ENCODE peak calls at places on chromosomes 12 and 14, in seven cellular contexts. T is MM.1S, A is fibroblast of lung, P is neural progenitor cell, H is HCT116, O is PC-3, F is IMR-90. K is an unnamed sample.

GRCh38 chr12:46933947-46934346 is 108.2 kb upstream of the SLC38A4 start:
- DNase-seq in T (peak; percentile 40), A (peak; percentile 54), P (peak; percentile 39), H (no peak), O (peak; percentile 77), F (peak; percentile 77), K (no peak)

GRCh38 chr12:100058482-100059029 is 73.8 kb upstream of the ANKS1B start:
- DNase-seq in T (no peak), A (peak; percentile 97), P (no peak), H (no peak), O (peak; percentile 68), F (peak; percentile 96), K (peak; percentile 17)

GRCh38 chr12:89529738-89530137 is 3.9 kb upstream of the POC1B start:
- DNase-seq in T (peak; percentile 57), A (peak; percentile 31), P (peak; percentile 27), H (no peak), O (peak; percentile 74), F (peak; percentile 67), K (no peak)

GRCh38 chr14:90049390-90049789 is 12.4 kb upstream of the KCNK13 start:
- DNase-seq in T (no peak), A (no peak), P (no peak), H (no peak), O (no peak), F (no peak), K (no peak)

GRCh38 chr12:92134638-92135274 is 10.9 kb downstream of the BTG1 start:
- DNase-seq in T (peak; percentile 5), A (peak; percentile 82), P (no peak), H (no peak), O (peak; percentile 82), F (peak; percentile 84), K (no peak)

GRCh38 chr12:130649646-130650045 is 66.5 kb downstream of the RIMBP2 start:
- DNase-seq in T (no peak), A (no peak), P (no peak), H (no peak), O (no peak), F (no peak), K (no peak)

GRCh38 chr12:113781415-113782198 is 184.5 kb downstream of the RBM19 start:
- DNase-seq in T (no peak), A (peak; percentile 48), P (no peak), H (no peak), O (peak; percentile 80), F (peak; percentile 59), K (no peak)

GRCh38 chr12:79415296-79415695 is 275.5 kb downstream of the PAWR start:
- DNase-seq in T (no peak), A (peak; percentile 71), P (no peak), H (no peak), O (no peak), F (no peak), K (no peak)

GRCh38 chr14:103923863-103924262 is 4.4 kb upstream of the TDRD9 start:
- DNase-seq in T (no peak), A (no peak), P (no peak), H (no peak), O (no peak), F (no peak), K (no peak)

GRCh38 chr12:132411457-132411856 is 78.5 kb upstream of the FBRSL1 start:
- DNase-seq in T (no peak), A (no peak), P (no peak), H (no peak), O (no peak), F (no peak), K (no peak)

GRCh38 chr14:102603293-102603907 is 11.0 kb downstream of the RCOR1 start:
- DNase-seq in T (no peak), A (no peak), P (no peak), H (no peak), O (no peak), F (no peak), K (no peak)

GRCh38 chr14:34018564-34019244 is 67.8 kb upstream of the EGLN3 start:
- DNase-seq in T (no peak), A (no peak), P (no peak), H (no peak), O (no peak), F (no peak), K (no peak)

GRCh38 chr14:21917699-21918436 is 244.2 kb upstream of the OR4E1 start:
- DNase-seq in T (peak; percentile 62), A (peak; percentile 21), P (peak; percentile 68), H (peak; percentile 31), O (peak; percentile 95), F (peak; percentile 41), K (no peak)

GRCh38 chr12:6469092-6469491 is 1.4 kb downstream of the VAMP1 start:
- DNase-seq in T (no peak), A (no peak), P (no peak), H (no peak), O (no peak), F (no peak), K (no peak)

GRCh38 chr12:112304411-112304810 is 77.8 kb downstream of the HECTD4 start:
- DNase-seq in T (no peak), A (no peak), P (no peak), H (no peak), O (no peak), F (no peak), K (no peak)

GRCh38 chr12:6905414-6906040 is 905 bp downstream of the LRRC23 start:
- DNase-seq in T (no peak), A (no peak), P (no peak), H (no peak), O (no peak), F (no peak), K (no peak)

GRCh38 chr14:76034566-76034965 is 49.0 kb downstream of the IFT43 start:
- DNase-seq in T (no peak), A (no peak), P (no peak), H (no peak), O (no peak), F (no peak), K (no peak)

GRCh38 chr14:93982684-93983007 is 6.3 kb upstream of the ASB2 start:
- DNase-seq in T (no peak), A (no peak), P (no peak), H (no peak), O (no peak), F (no peak), K (no peak)

GRCh38 chr14:93986972-93987371 is 10.1 kb upstream of the CCDC197 start:
- DNase-seq in T (no peak), A (no peak), P (no peak), H (no peak), O (no peak), F (no peak), K (no peak)

GRCh38 chr14:93987376-93987775 is 9.7 kb upstream of the CCDC197 start:
- DNase-seq in T (no peak), A (no peak), P (no peak), H (no peak), O (no peak), F (no peak), K (no peak)

GRCh38 chr14:93984070-93984469 is 7.7 kb upstream of the ASB2 start:
- DNase-seq in T (no peak), A (peak; percentile 69), P (no peak), H (no peak), O (peak; percentile 7), F (peak; percentile 81), K (no peak)

DNA sequence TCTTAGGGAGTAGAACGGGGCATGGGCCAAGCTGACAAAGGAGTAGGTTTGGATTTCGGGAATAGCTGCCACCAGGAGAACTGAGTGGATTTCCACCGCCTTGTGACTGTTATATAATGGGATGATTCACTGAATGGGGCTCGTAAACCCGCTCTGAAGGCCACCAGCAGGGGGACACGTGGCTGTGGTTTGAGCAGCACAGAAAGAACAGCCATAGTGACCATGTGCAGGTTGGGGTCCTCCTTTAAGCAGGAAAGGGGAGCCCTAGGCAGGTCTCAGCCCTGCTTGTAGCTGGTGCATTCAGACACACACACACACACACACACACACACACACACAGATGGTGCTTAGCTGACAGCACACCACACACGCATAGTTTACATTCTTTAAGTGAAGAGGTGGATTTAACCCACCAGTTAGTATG is 8.6 kb upstream of the ASB2 start:
- DNase-seq in T (no peak), A (peak; percentile 97), P (peak; percentile 65), H (peak; percentile 60), O (peak; percentile 70), F (peak; percentile 91), K (no peak)
- TF ChIP-seq CTCF in T (no peak), A (peak; percentile 20), P (peak; percentile 64), H (peak; percentile 64), O (peak; percentile 62), F (peak; percentile 50), K (peak; percentile 43)

GRCh38 chr12:25959069-25959961 is 833 bp downstream of the RASSF8 start:
- DNase-seq in T (peak; percentile 57), A (peak; percentile 83), P (peak; percentile 65), H (no peak), O (peak; percentile 77), F (peak; percentile 85), K (no peak)

GRCh38 chr12:25958254-25959068 is at the start of gene RASSF8:
- DNase-seq in T (peak; percentile 71), A (peak; percentile 70), P (peak; percentile 95), H (no peak), O (peak; percentile 90), F (peak; percentile 72), K (no peak)

GRCh38 chr12:25960926-25961325 is 2.4 kb downstream of the RASSF8 start:
- DNase-seq in T (no peak), A (no peak), P (no peak), H (no peak), O (no peak), F (peak; percentile 19), K (no peak)

GRCh38 chr12:25957898-25958253 is 606 bp upstream of the RASSF8 start:
- DNase-seq in T (peak; percentile 15), A (peak; percentile 85), P (no peak), H (no peak), O (peak; percentile 88), F (peak; percentile 82), K (no peak)

GRCh38 chr12:25960176-25960575 is 1.7 kb downstream of the RASSF8 start:
- DNase-seq in T (peak; percentile 12), A (peak; percentile 45), P (peak; percentile 44), H (no peak), O (peak; percentile 76), F (peak; percentile 28), K (no peak)
- H3K4me2 ChIP-seq in T (peak overlapping the region; percentile 78), A (peak overlapping the region; percentile 90), P (peak overlapping the region; percentile 91), H (peak overlapping the region; percentile 89), O (peak overlapping the region; percentile 87), F (peak overlapping the region; percentile 81), K (peak overlapping the region; percentile 82)

DNA sequence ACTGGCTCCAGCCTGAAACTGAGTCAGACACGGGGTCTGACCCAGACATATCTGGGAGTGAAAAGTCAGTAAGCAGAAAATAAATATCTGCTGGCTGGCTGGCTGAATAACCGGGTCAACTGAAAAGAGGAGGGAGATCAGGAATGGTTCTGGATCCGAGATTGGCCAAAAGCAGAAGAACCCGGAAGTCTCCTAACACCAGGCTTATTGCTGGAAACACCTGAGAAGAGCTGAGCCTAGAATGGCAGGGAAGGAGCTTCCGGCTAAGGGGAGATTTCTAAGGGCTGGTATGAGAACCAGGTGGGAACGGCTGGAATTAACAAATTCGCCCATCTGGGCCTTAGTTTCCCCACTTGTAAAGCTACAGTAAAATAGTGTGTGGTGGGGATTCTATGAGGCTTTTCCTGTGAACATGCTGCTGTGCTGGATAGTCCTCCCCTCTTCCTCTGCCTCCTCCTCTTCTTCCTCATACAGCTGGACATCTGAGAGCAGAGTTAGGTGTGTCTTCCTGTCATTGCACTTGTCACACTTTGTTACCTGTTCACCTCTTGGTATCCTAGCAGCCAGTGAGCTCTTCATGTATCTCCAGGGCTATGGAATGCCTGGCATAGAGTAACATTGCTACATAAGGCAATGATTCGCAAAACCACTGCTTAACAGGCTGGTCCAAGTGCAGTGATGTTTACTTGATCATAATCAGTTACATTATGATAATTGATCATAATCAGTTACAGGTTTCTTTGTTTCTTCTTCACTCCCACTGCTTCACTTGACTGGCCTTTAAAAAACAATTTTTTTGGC is 2.0 kb upstream of the SHMT2 start:
- DNase-seq in T (no peak), A (no peak), P (no peak), H (no peak), O (peak; percentile 46), F (peak; percentile 26), K (no peak)
- H3K9ac ChIP-seq in T (no peak overlapping the region), A (no peak overlapping the region), P (no peak overlapping the region), H (no peak overlapping the region), O (no peak overlapping the region), F (no peak overlapping the region), K (no peak overlapping the region)

GRCh38 chr14:55581011-55581806 is 1.2 kb downstream of the KTN1 start:
- DNase-seq in T (peak; percentile 10), A (peak; percentile 40), P (no peak), H (no peak), O (peak; percentile 65), F (no peak), K (no peak)
- TF ChIP-seq CTCF in T (no peak), A (no peak), P (no peak), H (no peak), O (no peak), F (no peak), K (no peak)

K was measured in keratinocyte.